ENCODE peak calls at places on chromosomes 16 and 17, in six cellular contexts. One of them, this sample, is unnamed.

GRCh38 chr17:40596261-40596919 is 31.1 kb upstream of the CCR7 start:
- DNase-seq in T-helper 1 cell: no peak
- DNase-seq in stromal cell of bone marrow: no peak
- DNase-seq in SW480: peak; percentile 85
- DNase-seq in SK-N-SH: peak; percentile 32
- DNase-seq in foreskin melanocyte: peak; percentile 3
- DNase-seq in this sample: peak; percentile 93

GRCh38 chr16:24771132-24771778 is 41.8 kb downstream of the TNRC6A start:
- DNase-seq in SW480: no peak
- DNase-seq in foreskin melanocyte: no peak
- DNase-seq in SK-N-SH: no peak
- DNase-seq in stromal cell of bone marrow: no peak
- DNase-seq in T-helper 1 cell: no peak
- DNase-seq in this sample: no peak

GRCh38 chr16:30637952-30638351 is 12.8 kb upstream of the PRR14 start:
- DNase-seq in foreskin melanocyte: no peak
- DNase-seq in stromal cell of bone marrow: no peak
- DNase-seq in T-helper 1 cell: no peak
- DNase-seq in SK-N-SH: peak; percentile 45
- DNase-seq in SW480: peak; percentile 73
- DNase-seq in this sample: peak; percentile 76

GRCh38 chr17:65553646-65554567 is 7.5 kb downstream of the AXIN2 start:
- DNase-seq in stromal cell of bone marrow: no peak
- DNase-seq in foreskin melanocyte: no peak
- DNase-seq in SK-N-SH: peak; percentile 61
- DNase-seq in T-helper 1 cell: no peak
- DNase-seq in SW480: no peak
- DNase-seq in this sample: no peak

GRCh38 chr16:66293932-66294331 is 72.6 kb upstream of the CDH5 start:
- DNase-seq in foreskin melanocyte: no peak
- DNase-seq in SW480: no peak
- DNase-seq in T-helper 1 cell: no peak
- DNase-seq in stromal cell of bone marrow: no peak
- DNase-seq in SK-N-SH: no peak
- DNase-seq in this sample: no peak

GRCh38 chr17:63623786-63624185 is 1.6 kb downstream of the MAP3K3 start:
- DNase-seq in SK-N-SH: no peak
- DNase-seq in foreskin melanocyte: peak; percentile 59
- DNase-seq in T-helper 1 cell: no peak
- DNase-seq in SW480: no peak
- DNase-seq in stromal cell of bone marrow: no peak
- DNase-seq in this sample: no peak

GRCh38 chr17:41322264-41322902 is 6.9 kb upstream of the KRTAP17-1 start:
- DNase-seq in foreskin melanocyte: peak; percentile 44
- DNase-seq in SW480: peak; percentile 67
- DNase-seq in SK-N-SH: peak; percentile 50
- DNase-seq in stromal cell of bone marrow: peak; percentile 53
- DNase-seq in T-helper 1 cell: no peak
- DNase-seq in this sample: no peak

GRCh38 chr17:3687949-3688614 is 7.9 kb downstream of the P2RX5 start:
- DNase-seq in stromal cell of bone marrow: no peak
- DNase-seq in T-helper 1 cell: no peak
- DNase-seq in SK-N-SH: peak; percentile 27
- DNase-seq in foreskin melanocyte: no peak
- DNase-seq in SW480: no peak
- DNase-seq in this sample: peak; percentile 43

GRCh38 chr16:3074860-3075545 is 9.6 kb downstream of the IL32 start:
- DNase-seq in stromal cell of bone marrow: no peak
- DNase-seq in SW480: no peak
- DNase-seq in T-helper 1 cell: peak; percentile 62
- DNase-seq in SK-N-SH: no peak
- DNase-seq in foreskin melanocyte: no peak
- DNase-seq in this sample: no peak

GRCh38 chr17:7141824-7142223 is 27.2 kb upstream of the ASGR2 start:
- DNase-seq in stromal cell of bone marrow: no peak
- DNase-seq in SW480: no peak
- DNase-seq in T-helper 1 cell: no peak
- DNase-seq in foreskin melanocyte: no peak
- DNase-seq in SK-N-SH: no peak
- DNase-seq in this sample: no peak

GRCh38 chr16:86969716-86970115 is 347.5 kb downstream of the C16orf95 start:
- DNase-seq in foreskin melanocyte: no peak
- DNase-seq in stromal cell of bone marrow: no peak
- DNase-seq in T-helper 1 cell: no peak
- DNase-seq in SK-N-SH: no peak
- DNase-seq in SW480: no peak
- DNase-seq in this sample: no peak

GRCh38 chr16:58047557-58048348 is 22.2 kb downstream of the MMP15 start:
- DNase-seq in T-helper 1 cell: no peak
- DNase-seq in SW480: no peak
- DNase-seq in stromal cell of bone marrow: no peak
- DNase-seq in SK-N-SH: peak; percentile 37
- DNase-seq in foreskin melanocyte: no peak
- DNase-seq in this sample: no peak

GRCh38 chr17:7914771-7915610 is 1.1 kb downstream of the RNF227 start:
- DNase-seq in T-helper 1 cell: no peak
- DNase-seq in SK-N-SH: no peak
- DNase-seq in SW480: peak; percentile 58
- DNase-seq in stromal cell of bone marrow: no peak
- DNase-seq in foreskin melanocyte: no peak
- DNase-seq in this sample: peak; percentile 13

GRCh38 chr17:58174871-58175270 is 8.1 kb downstream of the OR4D2 start:
- DNase-seq in T-helper 1 cell: no peak
- DNase-seq in SW480: no peak
- DNase-seq in SK-N-SH: no peak
- DNase-seq in foreskin melanocyte: no peak
- DNase-seq in stromal cell of bone marrow: no peak
- DNase-seq in this sample: no peak

GRCh38 chr16:51886456-51886855 is 660.5 kb downstream of the TOX3 start:
- DNase-seq in foreskin melanocyte: no peak
- DNase-seq in SK-N-SH: no peak
- DNase-seq in SW480: no peak
- DNase-seq in T-helper 1 cell: no peak
- DNase-seq in stromal cell of bone marrow: no peak
- DNase-seq in this sample: no peak

GRCh38 chr16:79599837-79600635 is 501 bp downstream of the MAF start:
- DNase-seq in T-helper 1 cell: peak; percentile 28
- DNase-seq in SW480: peak; percentile 62
- DNase-seq in stromal cell of bone marrow: no peak
- DNase-seq in foreskin melanocyte: no peak
- DNase-seq in SK-N-SH: peak; percentile 80
- DNase-seq in this sample: peak; percentile 39

GRCh38 chr16:73028721-73029361 is 19.1 kb downstream of the ZFHX3 start:
- DNase-seq in T-helper 1 cell: no peak
- DNase-seq in foreskin melanocyte: no peak
- DNase-seq in SW480: no peak
- DNase-seq in SK-N-SH: no peak
- DNase-seq in stromal cell of bone marrow: no peak
- DNase-seq in this sample: no peak

GRCh38 chr16:88956546-88957455 is 20.2 kb downstream of the CBFA2T3 start:
- DNase-seq in SW480: no peak
- DNase-seq in T-helper 1 cell: no peak
- DNase-seq in stromal cell of bone marrow: no peak
- DNase-seq in foreskin melanocyte: no peak
- DNase-seq in SK-N-SH: no peak
- DNase-seq in this sample: no peak

GRCh38 chr16:52914428-52914827 is 138.3 kb downstream of the CHD9NB start:
- DNase-seq in SW480: no peak
- DNase-seq in T-helper 1 cell: no peak
- DNase-seq in stromal cell of bone marrow: no peak
- DNase-seq in foreskin melanocyte: no peak
- DNase-seq in SK-N-SH: no peak
- DNase-seq in this sample: no peak

GRCh38 chr16:70715860-70716357 is 30.1 kb upstream of the MTSS2 start:
- DNase-seq in T-helper 1 cell: no peak
- DNase-seq in SW480: no peak
- DNase-seq in SK-N-SH: peak; percentile 64
- DNase-seq in foreskin melanocyte: no peak
- DNase-seq in stromal cell of bone marrow: peak; percentile 45
- DNase-seq in this sample: no peak

GRCh38 chr16:68719993-68720489 is 17.1 kb upstream of the CDH1 start:
- DNase-seq in T-helper 1 cell: no peak
- DNase-seq in foreskin melanocyte: no peak
- DNase-seq in stromal cell of bone marrow: no peak
- DNase-seq in SK-N-SH: no peak
- DNase-seq in SW480: no peak
- DNase-seq in this sample: no peak

GRCh38 chr17:31415004-31415454 is 23.6 kb downstream of the RAB11FIP4 start:
- DNase-seq in foreskin melanocyte: no peak
- DNase-seq in T-helper 1 cell: no peak
- DNase-seq in SW480: no peak
- DNase-seq in stromal cell of bone marrow: no peak
- DNase-seq in SK-N-SH: no peak
- DNase-seq in this sample: peak; percentile 41

GRCh38 chr17:56125830-56126819 is 27.1 kb upstream of the ANKFN1 start:
- DNase-seq in stromal cell of bone marrow: peak; percentile 36
- DNase-seq in foreskin melanocyte: no peak
- DNase-seq in T-helper 1 cell: no peak
- DNase-seq in SW480: peak; percentile 76
- DNase-seq in SK-N-SH: peak; percentile 18
- DNase-seq in this sample: peak; percentile 5

GRCh38 chr17:57925361-57925990 is 29.7 kb downstream of the CUEDC1 start:
- DNase-seq in T-helper 1 cell: no peak
- DNase-seq in SW480: no peak
- DNase-seq in foreskin melanocyte: no peak
- DNase-seq in stromal cell of bone marrow: no peak
- DNase-seq in SK-N-SH: peak; percentile 64
- DNase-seq in this sample: peak; percentile 98

GRCh38 chr17:17416007-17416399 is 60.8 kb upstream of the MED9 start:
- DNase-seq in T-helper 1 cell: no peak
- DNase-seq in SW480: peak; percentile 52
- DNase-seq in stromal cell of bone marrow: peak; percentile 68
- DNase-seq in SK-N-SH: peak; percentile 66
- DNase-seq in foreskin melanocyte: peak; percentile 14
- DNase-seq in this sample: peak; percentile 77